ENCODE peak calls at places on chromosomes 12 and 14, in five cellular contexts. P, A, T, I and H are unnamed samples.

GRCh38 chr14:96038920-96039632 is at the start of gene C14orf132:
- DNase-seq in P (peak), A (peak), T (peak), I (peak), H (peak)

GRCh38 chr12:127280393-127281275 is 986.3 kb upstream of the TMEM132C start:
- DNase-seq in P (no peak), A (peak), T (peak), I (no peak), H (no peak)

GRCh38 chr14:67004521-67004920 is 184.7 kb upstream of the GARIN2 start:
- DNase-seq in P (no peak), A (no peak), T (no peak), I (no peak), H (no peak)

GRCh38 chr12:119444462-119445044 is 110.0 kb downstream of the CCDC60 start:
- DNase-seq in P (peak), A (peak), T (peak), I (no peak), H (no peak)

GRCh38 chr14:38500125-38500524 is 244.2 kb upstream of the CLEC14A start:
- DNase-seq in P (no peak), A (no peak), T (no peak), I (no peak), H (no peak)

GRCh38 chr12:89671469-89671868 is 37.2 kb downstream of the ATP2B1 start:
- DNase-seq in P (peak), A (no peak), T (no peak), I (no peak), H (no peak)

GRCh38 chr14:59919582-59920377 is at the start of gene LRRC9:
- DNase-seq in P (peak), A (peak), T (peak), I (no peak), H (peak)

GRCh38 chr12:115155665-115156645 is 472.0 kb upstream of the TBX3 start:
- DNase-seq in P (no peak), A (no peak), T (no peak), I (no peak), H (no peak)

GRCh38 chr12:124428136-124428791 is 133.4 kb downstream of the RFLNA start:
- DNase-seq in P (no peak), A (peak), T (no peak), I (no peak), H (no peak)

GRCh38 chr12:5187136-5187535 is 143.5 kb downstream of the KCNA5 start:
- DNase-seq in P (peak), A (no peak), T (no peak), I (no peak), H (no peak)

GRCh38 chr14:80930836-80931389 is 10.6 kb downstream of the CEP128 start:
- DNase-seq in P (peak), A (no peak), T (no peak), I (no peak), H (no peak)

GRCh38 chr12:8692573-8692972 is 5.2 kb upstream of the RIMKLB start:
- DNase-seq in P (peak), A (no peak), T (no peak), I (peak), H (no peak)

GRCh38 chr12:22262309-22262708 is 72.2 kb downstream of the ST8SIA1 start:
- DNase-seq in P (no peak), A (no peak), T (no peak), I (no peak), H (no peak)

GRCh38 chr12:124679533-124680371 is 112.3 kb upstream of the NCOR2 start:
- DNase-seq in P (no peak), A (peak), T (no peak), I (peak), H (peak)

GRCh38 chr14:45426685-45427282 is 173.8 kb upstream of the MIS18BP1 start:
- DNase-seq in P (peak), A (no peak), T (no peak), I (no peak), H (no peak)

GRCh38 chr14:63563370-63564026 is 20.3 kb upstream of the PPP2R5E start:
- DNase-seq in P (no peak), A (no peak), T (no peak), I (no peak), H (no peak)

GRCh38 chr14:71208702-71209357 is 301.6 kb downstream of the PCNX1 start:
- DNase-seq in P (no peak), A (no peak), T (no peak), I (no peak), H (no peak)

GRCh38 chr12:108686753-108687152 is 44.6 kb downstream of the CORO1C start:
- DNase-seq in P (no peak), A (peak), T (no peak), I (no peak), H (no peak)

GRCh38 chr14:95701846-95702221 is 12.1 kb downstream of the TCL1A start:
- DNase-seq in P (peak), A (no peak), T (no peak), I (no peak), H (no peak)

GRCh38 chr12:90090929-90091651 is 382.5 kb upstream of the ATP2B1 start:
- DNase-seq in P (peak), A (peak), T (peak), I (no peak), H (no peak)

GRCh38 chr14:77014004-77014604 is 14.4 kb downstream of the IRF2BPL start:
- DNase-seq in P (no peak), A (peak), T (no peak), I (peak), H (peak)

GRCh38 chr14:24063263-24063836 is 8.0 kb upstream of the CPNE6 start:
- DNase-seq in P (no peak), A (no peak), T (no peak), I (no peak), H (peak)

GRCh38 chr14:97290065-97290464 is 492.9 kb downstream of the VRK1 start:
- DNase-seq in P (no peak), A (no peak), T (no peak), I (no peak), H (no peak)

GRCh38 chr12:2244013-2244861 is 191.4 kb downstream of the CACNA1C start:
- DNase-seq in P (peak), A (peak), T (no peak), I (peak), H (no peak)

GRCh38 chr12:12357697-12358476 is 1.0 kb downstream of the BORCS5 start:
- DNase-seq in P (peak), A (no peak), T (no peak), I (no peak), H (no peak)

GRCh38 chr12:118034429-118035193 is 18.1 kb downstream of the RFC5 start:
- DNase-seq in P (peak), A (no peak), T (no peak), I (no peak), H (no peak)
- TF ChIP-seq CTCF in P (peak), A (no peak), T (no peak), I (no peak), H (peak)

GRCh38 chr14:36659822-36660735 is 1.6 kb upstream of the PAX9 start:
- DNase-seq in P (no peak), A (no peak), T (no peak), I (no peak), H (no peak)

GRCh38 chr14:36659010-36659821 is 2.4 kb upstream of the PAX9 start:
- DNase-seq in P (no peak), A (no peak), T (no peak), I (no peak), H (peak)

GRCh38 chr14:36656769-36657408 is 4.8 kb upstream of the PAX9 start:
- DNase-seq in P (peak), A (no peak), T (no peak), I (no peak), H (no peak)

GRCh38 chr14:36657409-36658090 is 4.1 kb upstream of the PAX9 start:
- DNase-seq in P (peak), A (no peak), T (no peak), I (no peak), H (peak)

GRCh38 chr14:36658091-36659009 is 3.3 kb upstream of the PAX9 start:
- DNase-seq in P (no peak), A (no peak), T (no peak), I (no peak), H (peak)
- H3K27ac ChIP-seq in P (no peak), A (no peak), T (no peak), I (no peak), H (no peak)

DNA sequence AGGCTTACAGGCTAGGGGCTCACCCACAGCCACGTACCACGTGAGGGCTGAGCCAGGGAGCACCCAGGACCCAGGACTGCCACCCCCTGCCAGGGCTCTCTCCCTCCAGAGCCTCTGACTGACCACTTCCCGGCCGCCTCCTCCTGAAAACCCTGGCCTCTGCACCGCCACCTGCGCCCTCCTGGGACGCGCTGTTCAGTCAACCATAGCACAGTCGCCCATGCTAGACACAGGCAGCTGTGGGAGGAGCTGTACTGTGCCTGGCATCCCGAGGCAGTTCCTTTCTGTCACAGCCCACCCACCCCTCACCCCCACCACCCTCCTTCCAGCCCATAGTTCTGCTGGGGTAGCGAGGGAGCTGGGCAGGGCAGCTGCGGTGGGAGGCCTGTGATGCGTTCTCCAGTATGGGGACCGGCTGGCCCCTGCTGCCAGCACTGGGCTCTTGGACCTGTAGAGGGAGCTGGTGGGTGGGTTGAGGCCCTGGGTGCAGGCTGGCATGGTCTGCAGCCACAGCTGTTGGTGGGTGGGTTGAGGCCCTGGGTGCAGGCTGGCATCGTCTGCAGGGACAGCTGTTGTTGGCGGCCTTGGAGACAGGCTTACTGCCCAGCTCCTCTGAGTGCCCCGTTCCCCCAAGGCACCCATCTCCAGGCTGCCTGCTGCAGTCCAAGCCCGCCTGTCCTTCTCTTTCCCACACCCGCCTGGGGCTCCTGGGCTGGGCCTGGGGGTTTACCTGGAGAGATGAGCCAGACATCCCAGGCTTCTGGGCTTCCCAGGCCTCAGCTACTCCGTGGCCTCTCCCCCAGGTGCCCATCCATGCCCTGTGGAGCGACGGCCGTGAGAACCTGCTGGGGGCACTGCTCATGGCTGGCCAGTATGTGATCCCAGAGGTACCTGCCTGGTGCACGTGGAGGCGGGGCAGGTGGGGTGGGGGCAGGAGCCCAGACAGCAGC is 11.5 kb downstream of the ASPG start:
- DNase-seq in P (peak), A (peak), T (no peak), I (no peak), H (peak)
- TF ChIP-seq CTCF in P (peak), A (no peak), T (no peak), I (no peak), H (no peak)

GRCh38 chr12:53267309-53268008 is 640 bp upstream of the ESPL1 start:
- DNase-seq in P (no peak), A (no peak), T (no peak), I (no peak), H (no peak)

GRCh38 chr12:53265783-53266182 is 2.3 kb upstream of the ESPL1 start:
- DNase-seq in P (no peak), A (no peak), T (no peak), I (no peak), H (no peak)

GRCh38 chr12:53274445-53274844 is 6.3 kb downstream of the ESPL1 start:
- DNase-seq in P (no peak), A (no peak), T (no peak), I (no peak), H (no peak)

GRCh38 chr12:53268009-53268636 is at the start of gene ESPL1:
- DNase-seq in P (peak), A (peak), T (peak), I (peak), H (peak)

DNA sequence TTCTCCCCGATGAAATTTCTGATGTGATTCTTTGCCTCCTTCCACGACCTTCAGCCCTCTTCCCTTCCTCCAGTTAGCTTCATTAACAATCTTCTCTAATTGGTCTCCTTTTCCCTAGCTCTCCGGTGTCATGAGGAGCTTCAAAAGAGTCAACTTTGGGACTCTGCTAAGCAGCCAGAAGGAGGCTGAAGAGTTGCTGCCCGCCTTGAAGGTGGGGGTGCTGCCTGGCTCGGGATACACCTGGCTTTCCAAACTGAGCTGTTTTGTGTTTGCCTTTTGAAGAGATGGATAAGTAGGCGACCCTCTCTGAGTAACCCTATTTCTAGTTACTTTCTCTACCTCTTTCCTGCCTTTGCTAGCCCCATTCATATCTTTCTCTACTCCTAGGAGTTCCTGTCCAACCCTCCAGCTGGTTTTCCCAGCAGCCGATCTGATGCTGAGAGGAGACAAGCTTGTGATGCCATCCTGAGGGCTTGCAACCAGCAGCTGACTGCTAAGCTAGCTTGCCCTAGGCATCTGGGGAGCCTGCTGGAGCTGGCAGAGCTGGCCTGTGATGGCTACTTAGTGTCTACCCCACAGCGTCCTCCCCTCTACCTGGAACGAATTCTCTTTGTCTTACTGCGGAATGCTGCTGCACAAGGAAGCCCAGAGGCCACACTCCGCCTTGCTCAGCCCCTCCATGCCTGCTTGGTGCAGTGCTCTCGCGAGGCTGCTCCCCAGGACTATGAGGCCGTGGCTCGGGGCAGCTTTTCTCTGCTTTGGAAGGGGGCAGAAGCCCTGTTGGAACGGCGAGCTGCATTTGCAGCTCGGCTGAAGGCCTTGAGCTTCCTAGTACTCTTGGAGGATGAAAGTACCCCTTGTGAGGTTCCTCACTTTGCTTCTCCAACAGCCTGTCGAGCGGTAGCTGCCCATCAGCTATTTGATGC is 801 bp downstream of the ESPL1 start:
- DNase-seq in P (no peak), A (no peak), T (no peak), I (no peak), H (peak)
- H3K27ac ChIP-seq in P (peak), A (no peak), T (no peak), I (no peak), H (no peak)

DNA sequence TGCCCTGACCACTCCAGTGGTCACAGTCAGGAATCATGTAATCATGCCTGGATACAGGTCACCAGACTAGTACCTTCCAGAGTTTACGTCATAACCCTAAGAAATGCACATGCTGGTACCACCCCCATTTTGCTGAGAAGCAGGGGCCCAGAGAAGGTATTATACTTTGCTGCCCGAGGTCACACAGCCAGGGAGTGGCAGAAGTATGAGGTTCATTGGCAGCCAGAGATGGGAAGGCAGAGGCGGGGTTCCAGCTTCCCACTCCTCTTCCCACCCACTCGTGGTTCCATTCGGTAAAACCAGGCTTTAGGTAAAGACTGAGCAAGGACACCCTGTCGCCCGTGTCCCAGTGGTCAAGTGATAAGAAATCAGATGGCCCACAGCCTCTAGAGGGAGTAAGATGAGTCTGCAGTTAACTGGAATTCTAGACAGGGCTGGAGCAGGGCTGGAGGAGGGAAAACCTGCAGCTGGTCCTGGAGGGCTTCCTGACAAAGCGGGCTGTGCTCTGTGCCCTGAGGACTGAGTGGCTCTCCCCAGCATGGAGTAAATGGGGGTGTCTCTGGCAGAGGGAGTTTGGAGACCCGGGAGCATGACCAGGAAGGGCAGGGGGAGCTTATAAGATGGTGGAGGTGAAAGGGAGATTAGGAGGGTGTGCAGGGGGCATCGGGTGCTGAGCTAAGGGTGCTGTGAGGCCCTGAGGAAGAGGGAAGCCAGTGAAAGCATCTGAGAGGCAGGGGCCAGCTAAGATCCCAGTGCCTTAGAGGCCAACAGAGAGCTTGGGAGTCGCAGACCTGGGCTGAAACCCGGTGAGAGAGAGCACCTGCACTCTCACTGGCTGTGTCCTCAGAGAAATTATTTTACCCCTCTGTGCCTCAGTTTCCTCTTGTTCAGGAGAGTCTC is 5.7 kb downstream of the FAM222A start:
- DNase-seq in P (no peak), A (no peak), T (no peak), I (no peak), H (no peak)
- TF ChIP-seq CTCF in P (peak), A (no peak), T (no peak), I (no peak), H (no peak)

GRCh38 chr12:45214739-45215418 is 1.0 kb upstream of the ANO6 start:
- DNase-seq in P (peak), A (no peak), T (no peak), I (no peak), H (no peak)
- H3K27ac ChIP-seq in P (peak), A (peak), T (peak), I (peak), H (peak)